ENCODE peak calls at places on chromosomes 11 and 22, in five cellular contexts. One of them, this sample, is unnamed.

GRCh38 chr22:24807284-24807950 is 1.4 kb downstream of the SGSM1 start:
- DNase-seq in cardiac fibroblast: peak; percentile 20
- DNase-seq in neural progenitor cell: peak; percentile 38
- DNase-seq in colonic mucosa: no peak
- DNase-seq in astrocyte of the spinal cord: no peak
- DNase-seq in this sample: no peak

GRCh38 chr11:2318707-2319106 is 16.9 kb downstream of the TSPAN32 start:
- DNase-seq in colonic mucosa: no peak
- DNase-seq in neural progenitor cell: no peak
- DNase-seq in astrocyte of the spinal cord: no peak
- DNase-seq in cardiac fibroblast: no peak
- DNase-seq in this sample: no peak

GRCh38 chr11:60785806-60786361 is 751 bp downstream of the MS4A10 start:
- DNase-seq in neural progenitor cell: no peak
- DNase-seq in colonic mucosa: no peak
- DNase-seq in cardiac fibroblast: peak; percentile 29
- DNase-seq in astrocyte of the spinal cord: peak; percentile 47
- DNase-seq in this sample: no peak

GRCh38 chr11:62602141-62603071 is 741 bp upstream of the MTA2 start:
- DNase-seq in neural progenitor cell: peak; percentile 79
- DNase-seq in astrocyte of the spinal cord: peak; percentile 71
- DNase-seq in colonic mucosa: peak; percentile 80
- DNase-seq in cardiac fibroblast: peak; percentile 79
- DNase-seq in this sample: peak; percentile 47

GRCh38 chr11:126352934-126353801 is 2.3 kb upstream of the ST3GAL4 start:
- DNase-seq in cardiac fibroblast: no peak
- DNase-seq in astrocyte of the spinal cord: peak; percentile 62
- DNase-seq in neural progenitor cell: no peak
- DNase-seq in colonic mucosa: no peak
- DNase-seq in this sample: no peak

GRCh38 chr11:46410021-46410420 is 18.4 kb upstream of the CHRM4 start:
- DNase-seq in neural progenitor cell: peak; percentile 79
- DNase-seq in colonic mucosa: no peak
- DNase-seq in cardiac fibroblast: peak; percentile 33
- DNase-seq in astrocyte of the spinal cord: peak; percentile 9
- DNase-seq in this sample: no peak

GRCh38 chr11:72649215-72649976 is 24.8 kb downstream of the PDE2A start:
- DNase-seq in colonic mucosa: no peak
- DNase-seq in cardiac fibroblast: no peak
- DNase-seq in astrocyte of the spinal cord: no peak
- DNase-seq in neural progenitor cell: no peak
- DNase-seq in this sample: no peak

GRCh38 chr11:47056261-47056915 is 119.8 kb downstream of the CSTPP1 start:
- DNase-seq in cardiac fibroblast: peak; percentile 79
- DNase-seq in colonic mucosa: no peak
- DNase-seq in astrocyte of the spinal cord: peak; percentile 65
- DNase-seq in neural progenitor cell: no peak
- DNase-seq in this sample: no peak

GRCh38 chr22:22201185-22201924 is 43.2 kb upstream of the VPREB1 start:
- DNase-seq in neural progenitor cell: peak; percentile 49
- DNase-seq in astrocyte of the spinal cord: no peak
- DNase-seq in colonic mucosa: no peak
- DNase-seq in cardiac fibroblast: peak; percentile 51
- DNase-seq in this sample: no peak

GRCh38 chr22:19739448-19739895 is 16.1 kb downstream of the GP1BB start:
- DNase-seq in astrocyte of the spinal cord: no peak
- DNase-seq in colonic mucosa: no peak
- DNase-seq in cardiac fibroblast: no peak
- DNase-seq in neural progenitor cell: no peak
- DNase-seq in this sample: no peak

GRCh38 chr11:126438691-126439090 is 83.2 kb downstream of the ST3GAL4 start:
- DNase-seq in colonic mucosa: no peak
- DNase-seq in cardiac fibroblast: no peak
- DNase-seq in astrocyte of the spinal cord: no peak
- DNase-seq in neural progenitor cell: no peak
- DNase-seq in this sample: no peak

GRCh38 chr11:114796954-114797721 is 118.8 kb downstream of the NXPE2 start:
- DNase-seq in colonic mucosa: no peak
- DNase-seq in neural progenitor cell: no peak
- DNase-seq in astrocyte of the spinal cord: no peak
- DNase-seq in cardiac fibroblast: no peak
- DNase-seq in this sample: no peak

GRCh38 chr11:125327494-125328130 is 163.1 kb downstream of the PKNOX2 start:
- DNase-seq in neural progenitor cell: no peak
- DNase-seq in colonic mucosa: no peak
- DNase-seq in cardiac fibroblast: no peak
- DNase-seq in astrocyte of the spinal cord: no peak
- DNase-seq in this sample: no peak

GRCh38 chr11:44066732-44067131 is 662 bp downstream of the ACCS start:
- DNase-seq in colonic mucosa: peak; percentile 44
- DNase-seq in astrocyte of the spinal cord: peak; percentile 71
- DNase-seq in cardiac fibroblast: peak; percentile 79
- DNase-seq in neural progenitor cell: no peak
- DNase-seq in this sample: no peak

GRCh38 chr11:487571-488021 is 19.4 kb downstream of the RNH1 start:
- DNase-seq in colonic mucosa: no peak
- DNase-seq in astrocyte of the spinal cord: no peak
- DNase-seq in neural progenitor cell: no peak
- DNase-seq in cardiac fibroblast: no peak
- DNase-seq in this sample: no peak

GRCh38 chr11:50088231-50088630 is 55.6 kb downstream of the OR4C45 start:
- DNase-seq in cardiac fibroblast: no peak
- DNase-seq in astrocyte of the spinal cord: no peak
- DNase-seq in colonic mucosa: no peak
- DNase-seq in neural progenitor cell: no peak
- DNase-seq in this sample: no peak

GRCh38 chr22:30605449-30606110 is 1.4 kb upstream of the TCN2 start:
- DNase-seq in colonic mucosa: peak; percentile 79
- DNase-seq in astrocyte of the spinal cord: peak; percentile 45
- DNase-seq in cardiac fibroblast: peak; percentile 63
- DNase-seq in neural progenitor cell: peak; percentile 47
- DNase-seq in this sample: no peak

GRCh38 chr11:130720232-130720787 is 196.0 kb downstream of the SNX19 start:
- DNase-seq in cardiac fibroblast: no peak
- DNase-seq in astrocyte of the spinal cord: no peak
- DNase-seq in colonic mucosa: no peak
- DNase-seq in neural progenitor cell: no peak
- DNase-seq in this sample: no peak

GRCh38 chr11:128686745-128687177 is 7.1 kb upstream of the FLI1 start:
- DNase-seq in neural progenitor cell: peak; percentile 77
- DNase-seq in colonic mucosa: no peak
- DNase-seq in astrocyte of the spinal cord: peak; percentile 37
- DNase-seq in cardiac fibroblast: peak; percentile 69
- DNase-seq in this sample: no peak

GRCh38 chr22:31347251-31348008 is 1.3 kb upstream of the PATZ1 start:
- DNase-seq in cardiac fibroblast: peak; percentile 77
- DNase-seq in colonic mucosa: peak; percentile 77
- DNase-seq in astrocyte of the spinal cord: peak; percentile 71
- DNase-seq in neural progenitor cell: peak; percentile 80
- DNase-seq in this sample: no peak

GRCh38 chr22:49934144-49934890 is 15.9 kb downstream of the CRELD2 start:
- DNase-seq in cardiac fibroblast: peak; percentile 51
- DNase-seq in colonic mucosa: peak; percentile 59
- DNase-seq in astrocyte of the spinal cord: peak; percentile 29
- DNase-seq in neural progenitor cell: no peak
- DNase-seq in this sample: no peak

GRCh38 chr11:36114095-36114494 is 170.2 kb downstream of the LDLRAD3 start:
- DNase-seq in astrocyte of the spinal cord: no peak
- DNase-seq in neural progenitor cell: no peak
- DNase-seq in cardiac fibroblast: no peak
- DNase-seq in colonic mucosa: no peak
- DNase-seq in this sample: no peak

GRCh38 chr22:36221799-36222751 is 17.3 kb downstream of the APOL2 start:
- DNase-seq in neural progenitor cell: peak; percentile 81
- DNase-seq in cardiac fibroblast: peak; percentile 53
- DNase-seq in astrocyte of the spinal cord: peak; percentile 33
- DNase-seq in colonic mucosa: peak; percentile 41
- DNase-seq in this sample: peak; percentile 48

GRCh38 chr11:85595285-85595884 is 31.8 kb downstream of the DLG2 start:
- DNase-seq in astrocyte of the spinal cord: peak; percentile 51
- DNase-seq in cardiac fibroblast: peak; percentile 71
- DNase-seq in neural progenitor cell: peak; percentile 53
- DNase-seq in colonic mucosa: no peak
- DNase-seq in this sample: no peak

GRCh38 chr11:93526058-93526633 is 17.0 kb downstream of the SMCO4 start:
- DNase-seq in astrocyte of the spinal cord: no peak
- DNase-seq in colonic mucosa: no peak
- DNase-seq in neural progenitor cell: no peak
- DNase-seq in cardiac fibroblast: no peak
- DNase-seq in this sample: no peak

GRCh38 chr11:68077617-68078592 is 39.1 kb downstream of the TCIRG1 start:
- DNase-seq in astrocyte of the spinal cord: no peak
- DNase-seq in neural progenitor cell: no peak
- DNase-seq in cardiac fibroblast: no peak
- DNase-seq in colonic mucosa: no peak
- DNase-seq in this sample: no peak

GRCh38 chr11:68074584-68075352 is 35.9 kb downstream of the TCIRG1 start:
- DNase-seq in cardiac fibroblast: no peak
- DNase-seq in neural progenitor cell: no peak
- DNase-seq in colonic mucosa: no peak
- DNase-seq in astrocyte of the spinal cord: no peak
- DNase-seq in this sample: no peak

GRCh38 chr11:68081691-68082090 is 39.5 kb downstream of the CHKA start:
- DNase-seq in neural progenitor cell: no peak
- DNase-seq in cardiac fibroblast: no peak
- DNase-seq in colonic mucosa: no peak
- DNase-seq in astrocyte of the spinal cord: peak; percentile 45
- DNase-seq in this sample: no peak

GRCh38 chr11:68071281-68072048 is 32.6 kb downstream of the TCIRG1 start:
- DNase-seq in cardiac fibroblast: no peak
- DNase-seq in colonic mucosa: no peak
- DNase-seq in neural progenitor cell: no peak
- DNase-seq in astrocyte of the spinal cord: no peak
- DNase-seq in this sample: no peak

DNA sequence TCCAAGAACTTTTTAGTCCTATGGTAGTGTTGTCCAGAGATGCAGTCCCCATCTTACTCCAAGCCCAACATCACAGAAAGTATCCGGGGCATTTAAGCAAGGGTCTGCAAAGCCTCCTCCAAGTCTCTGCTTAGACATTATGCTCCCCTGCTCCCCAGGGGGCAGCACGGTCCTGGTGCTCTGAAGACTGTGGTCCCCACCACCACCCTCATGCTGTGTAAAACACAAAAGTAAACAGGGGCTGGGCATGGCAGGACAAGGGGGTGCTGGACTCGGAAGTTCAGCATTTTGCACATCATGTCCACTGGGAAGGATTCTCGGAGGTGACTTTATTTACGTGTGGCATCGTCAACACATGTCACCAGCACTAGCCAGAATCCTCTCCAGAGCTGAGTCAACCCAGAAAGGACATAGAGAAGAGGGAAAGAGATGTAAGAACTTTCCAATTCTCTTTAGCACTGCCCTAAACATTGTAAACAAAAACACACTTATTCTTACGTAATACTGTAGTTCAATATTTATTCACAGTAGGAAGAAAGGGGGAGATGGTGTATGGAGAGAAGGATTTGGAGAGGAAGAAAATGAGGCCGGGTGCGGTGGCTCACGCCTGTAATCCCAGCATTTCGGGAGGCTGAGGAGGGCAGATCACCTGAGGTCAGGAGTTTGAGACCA is 37.7 kb downstream of the TCIRG1 start:
- DNase-seq in cardiac fibroblast: no peak
- DNase-seq in colonic mucosa: no peak
- DNase-seq in neural progenitor cell: peak; percentile 16
- DNase-seq in astrocyte of the spinal cord: no peak
- DNase-seq in this sample: no peak
- TF ChIP-seq CTCF in cardiac fibroblast: no peak
- TF ChIP-seq CTCF in colonic mucosa: no peak
- TF ChIP-seq CTCF in neural progenitor cell: no peak
- TF ChIP-seq CTCF in astrocyte of the spinal cord: no peak
- TF ChIP-seq CTCF in this sample: no peak

DNA sequence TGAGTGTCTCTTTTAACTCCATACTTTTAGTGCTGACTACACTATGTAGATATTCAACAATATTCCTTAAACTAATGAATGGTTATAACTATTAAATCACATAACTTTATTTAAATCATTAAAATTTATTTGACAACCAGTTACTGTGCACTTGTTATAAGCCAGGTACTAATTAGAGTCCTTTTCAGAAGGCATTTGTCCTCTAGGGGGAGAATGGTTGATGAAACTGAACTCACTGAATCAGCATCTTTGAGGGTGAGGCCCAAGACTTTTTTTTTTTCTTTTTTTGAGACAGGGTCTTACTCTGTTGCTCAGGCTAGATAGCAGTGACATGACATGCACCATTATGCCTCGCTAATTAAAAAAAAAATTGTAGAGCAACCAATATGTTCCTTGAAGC is 515.6 kb upstream of the CCDC90B start:
- DNase-seq in astrocyte of the spinal cord: no peak
- DNase-seq in colonic mucosa: no peak
- DNase-seq in cardiac fibroblast: no peak
- DNase-seq in neural progenitor cell: no peak
- DNase-seq in this sample: no peak
- TF ChIP-seq CTCF in astrocyte of the spinal cord: peak; percentile 22
- TF ChIP-seq CTCF in colonic mucosa: no peak
- TF ChIP-seq CTCF in cardiac fibroblast: peak; percentile 21
- TF ChIP-seq CTCF in neural progenitor cell: peak; percentile 35
- TF ChIP-seq CTCF in this sample: peak; percentile 19

GRCh38 chr22:39194098-39194497 is 41.6 kb upstream of the CBX7 start:
- DNase-seq in cardiac fibroblast: no peak
- DNase-seq in astrocyte of the spinal cord: no peak
- DNase-seq in colonic mucosa: no peak
- DNase-seq in neural progenitor cell: no peak
- DNase-seq in this sample: no peak
- TF ChIP-seq CTCF in cardiac fibroblast: no peak
- TF ChIP-seq CTCF in astrocyte of the spinal cord: no peak
- TF ChIP-seq CTCF in colonic mucosa: no peak
- TF ChIP-seq CTCF in neural progenitor cell: no peak
- TF ChIP-seq CTCF in this sample: no peak

GRCh38 chr11:121448431-121448941 is 3.6 kb upstream of the SORL1 start:
- DNase-seq in colonic mucosa: no peak
- DNase-seq in astrocyte of the spinal cord: no peak
- DNase-seq in neural progenitor cell: no peak
- DNase-seq in cardiac fibroblast: no peak
- DNase-seq in this sample: no peak

GRCh38 chr11:121444508-121444907 is 7.6 kb upstream of the SORL1 start:
- DNase-seq in astrocyte of the spinal cord: no peak
- DNase-seq in colonic mucosa: no peak
- DNase-seq in cardiac fibroblast: no peak
- DNase-seq in neural progenitor cell: no peak
- DNase-seq in this sample: no peak

GRCh38 chr11:121445071-121445768 is 6.9 kb upstream of the SORL1 start:
- DNase-seq in colonic mucosa: peak; percentile 51
- DNase-seq in astrocyte of the spinal cord: no peak
- DNase-seq in cardiac fibroblast: no peak
- DNase-seq in neural progenitor cell: no peak
- DNase-seq in this sample: no peak

GRCh38 chr11:121449123-121449522 is 3.0 kb upstream of the SORL1 start:
- DNase-seq in astrocyte of the spinal cord: no peak
- DNase-seq in cardiac fibroblast: no peak
- DNase-seq in colonic mucosa: no peak
- DNase-seq in neural progenitor cell: no peak
- DNase-seq in this sample: no peak

DNA sequence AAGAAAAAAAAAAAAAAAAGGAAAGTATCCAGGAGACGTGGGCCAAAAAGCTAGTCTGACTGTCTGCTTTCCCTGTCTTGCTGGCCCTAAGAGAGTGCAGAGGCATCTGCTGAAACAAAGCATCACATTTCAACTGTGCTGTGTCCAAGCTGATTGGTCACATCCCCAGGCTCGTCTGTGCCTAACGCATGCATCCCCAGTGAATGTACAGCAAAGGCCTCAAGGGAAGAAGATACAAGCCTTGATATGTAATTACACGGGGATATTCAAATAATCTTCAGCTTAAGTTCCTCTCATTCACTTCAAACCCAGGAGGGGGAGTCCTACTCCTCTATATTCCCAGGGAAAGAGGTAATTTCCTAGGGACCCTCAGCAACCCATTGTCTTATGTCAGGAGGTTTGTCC is 5.4 kb upstream of the SORL1 start:
- DNase-seq in astrocyte of the spinal cord: peak; percentile 33
- DNase-seq in neural progenitor cell: peak; percentile 51
- DNase-seq in cardiac fibroblast: no peak
- DNase-seq in colonic mucosa: no peak
- DNase-seq in this sample: no peak
- TF ChIP-seq CTCF in astrocyte of the spinal cord: peak; percentile 33
- TF ChIP-seq CTCF in neural progenitor cell: peak; percentile 29
- TF ChIP-seq CTCF in cardiac fibroblast: no peak
- TF ChIP-seq CTCF in colonic mucosa: no peak
- TF ChIP-seq CTCF in this sample: no peak

This sample was measured in mesothelial cell of epicardium.